ENCODE peak calls at places on chromosomes 7 and 10, in four cellular contexts. Y is astrocyte of the cerebellum, K is astrocyte of the spinal cord, N is GM12878. O is an unnamed sample.

GRCh38 chr10:114346176-114347031 is 57.9 kb downstream of the AFAP1L2 start:
- DNase-seq in K (peak; percentile 78), Y (no peak), N (no peak), O (no peak)

GRCh38 chr7:106626376-106627293 is 34.3 kb downstream of the CCDC71L start:
- DNase-seq in Y (no peak), N (no peak), K (no peak), O (no peak)

GRCh38 chr10:19417740-19418139 is 369.1 kb downstream of the MALRD1 start:
- DNase-seq in K (no peak), N (no peak), Y (no peak), O (no peak)

GRCh38 chr7:93894426-93894825 is 3.9 kb upstream of the TFPI2 start:
- DNase-seq in Y (no peak), K (no peak), N (no peak), O (no peak)

GRCh38 chr7:36487756-36488336 is 98.2 kb downstream of the ANLN start:
- DNase-seq in Y (peak; percentile 60), N (peak; percentile 21), K (peak; percentile 70), O (peak; percentile 32)

GRCh38 chr10:17200035-17200884 is 1.2 kb downstream of the TRDMT1 start:
- DNase-seq in Y (no peak), K (peak; percentile 58), N (no peak), O (no peak)

GRCh38 chr7:47378728-47379395 is 203.0 kb downstream of the TNS3 start:
- DNase-seq in K (no peak), Y (no peak), N (no peak), O (no peak)

GRCh38 chr10:30818010-30818660 is 188.6 kb upstream of the LYZL2 start:
- DNase-seq in Y (no peak), N (no peak), K (peak; percentile 41), O (no peak)

GRCh38 chr10:125095776-125096175 is 64.6 kb downstream of the CTBP2 start:
- DNase-seq in Y (no peak), N (no peak), K (no peak), O (no peak)

GRCh38 chr10:95864906-95865813 is 42.6 kb upstream of the CC2D2B start:
- DNase-seq in K (peak; percentile 79), N (peak; percentile 42), Y (peak; percentile 35), O (peak; percentile 70)

GRCh38 chr7:86282014-86282682 is 361.6 kb upstream of the GRM3 start:
- DNase-seq in K (no peak), Y (no peak), N (no peak), O (no peak)

GRCh38 chr10:69968830-69969229 is 83.8 kb upstream of the MACROH2A2 start:
- DNase-seq in K (no peak), Y (no peak), N (no peak), O (no peak)
- TF ChIP-seq CTCF in K (peak; percentile 26), Y (peak; percentile 17), N (peak; percentile 9), O (peak; percentile 31)

GRCh38 chr10:774661-775244 is 85.3 kb upstream of the DIP2C start:
- DNase-seq in K (no peak), Y (no peak), N (no peak), O (no peak)

GRCh38 chr10:775245-776075 is 86.0 kb upstream of the DIP2C start:
- DNase-seq in K (no peak), N (no peak), Y (no peak), O (no peak)

GRCh38 chr10:777913-778479 is 88.5 kb upstream of the DIP2C start:
- DNase-seq in N (no peak), K (no peak), Y (no peak), O (no peak)

GRCh38 chr10:778626-779330 is 89.3 kb upstream of the DIP2C start:
- DNase-seq in K (peak; percentile 30), N (no peak), Y (no peak), O (no peak)

GRCh38 chr10:776772-777171 is 87.3 kb upstream of the DIP2C start:
- DNase-seq in Y (no peak), N (no peak), K (no peak), O (no peak)
- H3K4me3 ChIP-seq in Y (no peak overlapping the region), N (no peak overlapping the region), K (no peak overlapping the region), O (no peak overlapping the region)

GRCh38 chr10:80945267-80945880 is 407.7 kb downstream of the SH2D4B start:
- DNase-seq in Y (no peak), K (no peak), N (no peak), O (no peak)
- TF ChIP-seq CTCF in Y (peak; percentile 49), K (peak; percentile 9), N (peak; percentile 85), O (no peak)

GRCh38 chr10:21517983-21518628 is 7.4 kb downstream of the SKIDA1 start:
- DNase-seq in N (no peak), K (peak; percentile 83), Y (no peak), O (no peak)

GRCh38 chr10:21518629-21519321 is 6.7 kb downstream of the SKIDA1 start:
- DNase-seq in N (no peak), K (peak; percentile 61), Y (no peak), O (no peak)

GRCh38 chr10:21519327-21519933 is 6.1 kb downstream of the SKIDA1 start:
- DNase-seq in N (no peak), K (no peak), Y (no peak), O (no peak)

GRCh38 chr10:21521910-21522533 is 3.5 kb downstream of the SKIDA1 start:
- DNase-seq in N (no peak), Y (no peak), K (peak; percentile 32), O (no peak)

GRCh38 chr10:21519981-21520436 is 5.5 kb downstream of the SKIDA1 start:
- DNase-seq in Y (no peak), N (no peak), K (peak; percentile 86), O (no peak)
- H3K4me3 ChIP-seq in Y (peak overlapping the region; percentile 57), N (peak overlapping the region; percentile 52), K (peak overlapping the region; percentile 40), O (peak overlapping the region; percentile 55)

GRCh38 chr10:69826789-69827532 is 25.3 kb downstream of the COL13A1 start:
- DNase-seq in K (no peak), N (no peak), Y (no peak), O (no peak)
- TF ChIP-seq CTCF in K (peak; percentile 20), N (no peak), Y (peak; percentile 21), O (no peak)

GRCh38 chr7:141586878-141587277 is 35.7 kb downstream of the AGK start:
- DNase-seq in K (no peak), Y (no peak), N (no peak), O (no peak)

GRCh38 chr7:141584935-141585334 is 33.7 kb downstream of the AGK start:
- DNase-seq in N (no peak), K (no peak), Y (no peak), O (no peak)

GRCh38 chr7:141587304-141587703 is 36.1 kb downstream of the AGK start:
- DNase-seq in N (no peak), K (no peak), Y (no peak), O (no peak)

GRCh38 chr7:141588912-141589311 is 37.7 kb downstream of the AGK start:
- DNase-seq in N (no peak), K (no peak), Y (no peak), O (no peak)

GRCh38 chr7:141585592-141586510 is 34.6 kb downstream of the AGK start:
- DNase-seq in N (peak; percentile 46), K (peak; percentile 97), Y (peak; percentile 98), O (peak; percentile 69)
- H3K4me3 ChIP-seq in N (no peak overlapping the region), K (no peak overlapping the region), Y (no peak overlapping the region), O (no peak overlapping the region)

DNA sequence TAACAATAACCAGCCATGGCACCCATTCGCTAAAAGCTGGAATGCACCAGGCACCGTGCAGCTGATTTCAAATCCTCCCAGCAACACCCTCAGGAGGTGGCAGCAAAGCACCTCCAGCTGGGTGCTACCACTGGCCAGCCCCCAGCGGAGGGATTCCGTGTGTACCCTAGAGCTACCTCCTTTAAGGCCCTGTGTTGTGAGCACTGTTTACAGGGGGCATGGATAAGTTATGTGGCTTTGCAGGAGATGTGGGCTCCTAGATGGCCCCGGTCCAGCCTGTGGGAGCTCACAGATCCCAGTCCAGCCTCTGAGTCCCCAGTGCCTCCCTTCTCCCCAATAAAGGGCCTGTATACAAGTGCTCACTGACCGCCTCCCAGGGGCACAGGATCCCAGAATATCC is 27.1 kb downstream of the TNRC18 start:
- DNase-seq in K (no peak), Y (no peak), N (peak; percentile 23), O (no peak)
- TF ChIP-seq CTCF in K (no peak), Y (peak; percentile 5), N (peak; percentile 46), O (peak; percentile 15)